ENCODE peak calls at places on chromosomes 5 and 9, in four cellular contexts. M is aorta, B is dorsolateral prefrontal cortex, Y is heart left ventricle. W is an unnamed sample.
A peak's percentile ranks its signal among the peaks of the same experiment; 100 is the strongest.

GRCh38 chr5:139402561-139403158 is 1.2 kb downstream of the SPATA24 start:
- DNase-seq in M (peak; percentile 41), B (no peak), Y (no peak), W (no peak)

GRCh38 chr9:130666393-130667116 is 2.2 kb downstream of the PRDM12 start:
- DNase-seq in M (no peak), B (no peak), Y (no peak), W (no peak)

GRCh38 chr5:777756-778161 is 6.8 kb downstream of the ZDHHC11B start:
- DNase-seq in M (peak; percentile 48), B (no peak), Y (no peak), W (no peak)

GRCh38 chr5:34587355-34588241 is 68.5 kb upstream of the RAI14 start:
- DNase-seq in M (no peak), B (no peak), Y (no peak), W (no peak)

GRCh38 chr5:177334155-177334551 is 17.3 kb downstream of the LMAN2 start:
- DNase-seq in M (no peak), B (no peak), Y (no peak), W (no peak)

GRCh38 chr9:8224381-8224791 is 424.8 kb upstream of the DMAC1 start:
- DNase-seq in M (no peak), B (no peak), Y (no peak), W (no peak)

GRCh38 chr9:115118471-115119156 is 657 bp upstream of the TNC start:
- DNase-seq in M (peak; percentile 67), B (peak; percentile 34), Y (no peak), W (no peak)

GRCh38 chr9:20611751-20612287 is 10.5 kb downstream of the MLLT3 start:
- DNase-seq in M (no peak), B (no peak), Y (no peak), W (no peak)

DNA sequence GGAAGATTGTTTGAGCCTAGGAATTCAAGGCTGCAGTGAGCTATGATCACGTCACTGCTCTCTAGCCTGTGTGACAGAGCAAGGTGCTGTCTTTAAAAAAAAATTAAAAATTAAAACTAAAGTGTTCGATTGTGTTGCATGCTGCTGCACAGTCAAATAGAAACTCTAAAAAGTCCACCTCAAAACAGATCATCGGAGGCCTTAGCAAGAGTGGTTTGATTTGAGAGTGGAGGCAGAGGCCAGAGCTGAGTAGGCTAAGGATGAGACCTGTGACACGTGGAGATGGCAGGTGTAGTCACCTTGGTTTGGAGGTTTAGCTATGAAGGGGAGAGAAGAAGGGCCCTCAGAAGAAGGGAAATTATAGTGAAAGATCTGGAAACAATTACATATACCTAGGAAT is 2.8 kb upstream of the PTPDC1 start:
- DNase-seq in M (no peak), B (no peak), Y (no peak), W (no peak)
- H3K27ac ChIP-seq in M (no peak overlapping the region), B (peak overlapping the region; percentile 89), Y (peak overlapping the region; percentile 55), W (peak overlapping the region; percentile 7)

GRCh38 chr5:160293901-160294561 is 18.3 kb downstream of the CCNJL start:
- DNase-seq in M (no peak), B (no peak), Y (no peak), W (no peak)
- H3K27ac ChIP-seq in M (no peak overlapping the region), B (no peak overlapping the region), Y (no peak overlapping the region), W (no peak overlapping the region)

GRCh38 chr5:144143625-144144024 is 26.8 kb downstream of the YIPF5 start:
- DNase-seq in M (no peak), B (no peak), Y (no peak), W (no peak)
- H3K27ac ChIP-seq in M (no peak overlapping the region), B (no peak overlapping the region), Y (no peak overlapping the region), W (no peak overlapping the region)

GRCh38 chr5:56729488-56729887 is 85.9 kb upstream of the MAP3K1 start:
- DNase-seq in M (no peak), B (no peak), Y (no peak), W (no peak)

DNA sequence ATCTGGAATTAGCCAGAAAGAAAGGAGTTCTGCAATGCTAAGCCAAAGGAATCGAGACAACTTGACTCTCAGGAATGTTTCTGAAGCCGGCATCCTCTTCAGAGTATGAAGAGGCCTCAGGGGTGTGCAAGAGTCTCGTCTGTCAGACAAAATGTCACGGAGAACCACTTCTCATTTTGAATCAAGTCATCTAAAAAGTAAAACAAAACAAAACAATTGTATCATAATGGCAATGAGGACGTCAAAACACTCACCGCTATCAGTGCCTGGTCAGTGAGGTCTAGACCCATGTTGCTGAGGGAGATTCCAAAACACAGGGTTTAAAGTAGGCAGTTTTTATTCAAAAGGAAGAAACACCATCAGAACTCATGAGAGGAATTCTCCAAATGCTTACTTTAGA is 89.6 kb upstream of the MAP3K1 start:
- DNase-seq in M (no peak), B (no peak), Y (no peak), W (no peak)
- H3K27ac ChIP-seq in M (no peak overlapping the region), B (no peak overlapping the region), Y (no peak overlapping the region), W (no peak overlapping the region)

W was measured in caudate nucleus.